ENCODE peak calls at places on chromosomes 12 and 14, in nine cellular contexts. V, I, J, Q, F, A, M, S and W are unnamed samples.
A peak's percentile ranks its signal among the peaks of the same experiment; 100 is the strongest.

GRCh38 chr14:64159588-64159987 is 134.6 kb downstream of the ESR2 start:
- DNase-seq in S (no peak), A (no peak), M (no peak), V (no peak), I (no peak), Q (no peak), F (no peak), J (no peak), W (no peak)

GRCh38 chr12:15122349-15122748 is 98.9 kb downstream of the RERG start:
- DNase-seq in I (no peak), Q (no peak), J (no peak), M (no peak), F (no peak), V (no peak), S (no peak), A (no peak), W (no peak)

GRCh38 chr12:18391136-18391535 is 129.8 kb downstream of the PIK3C2G start:
- DNase-seq in V (no peak), S (no peak), F (no peak), I (no peak), A (no peak), Q (no peak), J (no peak), M (no peak), W (no peak)

GRCh38 chr14:75003250-75004027 is 718 bp downstream of the EIF2B2 start:
- DNase-seq in F (no peak), Q (no peak), I (no peak), A (no peak), S (no peak), J (no peak), V (no peak), M (no peak), W (no peak)

GRCh38 chr14:23641180-23641914 is 5.2 kb downstream of the DHRS2 start:
- DNase-seq in S (no peak), A (peak; percentile 9), M (no peak), J (no peak), V (no peak), I (no peak), F (no peak), Q (no peak), W (no peak)

GRCh38 chr12:30753761-30754382 is 879 bp downstream of the CAPRIN2 start:
- DNase-seq in I (no peak), M (no peak), S (no peak), V (peak; percentile 32), Q (no peak), A (no peak), J (no peak), F (no peak), W (no peak)

GRCh38 chr12:5376591-5377207 is 55.2 kb upstream of the NTF3 start:
- DNase-seq in J (no peak), S (no peak), I (no peak), V (no peak), M (no peak), A (no peak), F (no peak), Q (no peak), W (no peak)

GRCh38 chr14:74988993-74989392 is 13.7 kb upstream of the EIF2B2 start:
- DNase-seq in F (no peak), J (no peak), S (no peak), Q (peak; percentile 9), A (no peak), M (no peak), I (no peak), V (no peak), W (no peak)

GRCh38 chr14:51369814-51370213 is 129.8 kb downstream of the TMX1 start:
- DNase-seq in S (peak; percentile 18), F (no peak), M (no peak), V (no peak), J (no peak), A (no peak), I (no peak), Q (no peak), W (no peak)

GRCh38 chr12:84502907-84503787 is 409.5 kb downstream of the SLC6A15 start:
- DNase-seq in Q (no peak), S (peak; percentile 42), J (no peak), A (no peak), V (peak; percentile 72), M (peak; percentile 23), F (no peak), I (no peak), W (peak; percentile 17)

GRCh38 chr12:1350055-1350933 is 244.1 kb downstream of the FBXL14 start:
- DNase-seq in V (peak; percentile 86), I (no peak), M (no peak), A (no peak), J (no peak), S (no peak), F (no peak), Q (no peak), W (peak; percentile 61)

GRCh38 chr12:14803830-14804160 is 325 bp downstream of the C12orf60 start:
- DNase-seq in I (no peak), F (no peak), M (no peak), A (no peak), Q (no peak), S (peak; percentile 2), V (no peak), J (no peak), W (no peak)

GRCh38 chr12:67202344-67203012 is 66.7 kb upstream of the CAND1 start:
- DNase-seq in I (no peak), S (no peak), M (no peak), V (no peak), J (no peak), F (no peak), A (no peak), Q (no peak), W (no peak)

GRCh38 chr12:62543324-62543723 is 76.7 kb downstream of the MON2 start:
- DNase-seq in I (no peak), A (no peak), V (no peak), F (no peak), J (no peak), M (no peak), S (no peak), Q (no peak), W (no peak)

GRCh38 chr12:98355322-98355721 is 160.1 kb upstream of the TMPO start:
- DNase-seq in V (peak; percentile 54), S (no peak), M (no peak), A (no peak), F (no peak), Q (no peak), I (no peak), J (no peak), W (peak; percentile 30)

GRCh38 chr12:53482626-53483165 is 16.6 kb downstream of the MAP3K12 start:
- DNase-seq in J (no peak), S (no peak), Q (no peak), F (no peak), M (no peak), V (no peak), I (no peak), A (no peak), W (no peak)

GRCh38 chr12:53481957-53482586 is 17.2 kb downstream of the MAP3K12 start:
- DNase-seq in V (no peak), M (no peak), F (no peak), A (no peak), I (no peak), S (no peak), Q (no peak), J (no peak), W (no peak)

GRCh38 chr12:53483979-53484377 is 15.3 kb downstream of the MAP3K12 start:
- DNase-seq in Q (no peak), A (no peak), M (no peak), F (no peak), I (no peak), J (no peak), V (no peak), S (no peak), W (no peak)

GRCh38 chr12:53484686-53485567 is 14.3 kb downstream of the MAP3K12 start:
- DNase-seq in Q (no peak), J (no peak), A (no peak), I (no peak), V (no peak), S (no peak), M (no peak), F (no peak), W (no peak)

GRCh38 chr12:53483225-53483978 is 15.9 kb downstream of the MAP3K12 start:
- DNase-seq in F (no peak), Q (peak; percentile 48), A (no peak), V (no peak), M (no peak), I (no peak), J (no peak), S (no peak), W (no peak)
- TF ChIP-seq POLR2A in F (no peak), Q (no peak), A (no peak), V (no peak), M (no peak), I (no peak), J (no peak), S (no peak), W (no peak)

GRCh38 chr14:39114073-39114838 is at the start of gene GEMIN2:
- DNase-seq in M (peak; percentile 93), I (peak; percentile 91), S (peak; percentile 88), Q (peak; percentile 94), V (peak; percentile 91), F (peak; percentile 70), A (peak; percentile 89), J (peak; percentile 92), W (peak; percentile 79)
- TF ChIP-seq POLR2A in M (peak; percentile 55), I (peak; percentile 43), S (peak; percentile 96), Q (peak; percentile 32), V (no peak), F (peak; percentile 79), A (no peak), J (peak; percentile 52), W (peak; percentile 83)

GRCh38 chr12:70609739-70610491 is 27.3 kb downstream of the PTPRB start:
- DNase-seq in J (peak; percentile 77), I (no peak), F (no peak), V (no peak), M (peak; percentile 19), S (no peak), A (no peak), Q (peak; percentile 60), W (peak; percentile 38)
- TF ChIP-seq POLR2A in J (peak; percentile 59), I (peak; percentile 35), F (no peak), V (no peak), M (peak; percentile 41), S (no peak), A (no peak), Q (peak; percentile 42), W (no peak)

GRCh38 chr12:39887824-39888223 is 218.1 kb downstream of the SLC2A13 start:
- DNase-seq in M (no peak), F (no peak), S (no peak), V (no peak), A (no peak), J (no peak), Q (no peak), I (no peak), W (no peak)
- TF ChIP-seq POLR2A in M (no peak), F (no peak), S (no peak), V (no peak), A (no peak), J (no peak), Q (no peak), I (no peak), W (no peak)